ENCODE peak calls at places on chromosomes 13 and 19, in five cellular contexts. R is neuronal stem cell, U is fibroblast of mammary gland, I is stomach, C is left ventricle myocardium inferior. O is an unnamed sample.

GRCh38 chr19:1853295-1854031 is 5.2 kb upstream of the REXO1 start:
- DNase-seq in R (no peak), U (peak; percentile 76), I (peak; percentile 90), C (peak; percentile 79), O (peak; percentile 88)

GRCh38 chr19:52066258-52066866 is 17.7 kb upstream of the ZNF432 start:
- DNase-seq in R (no peak), U (no peak), I (no peak), C (no peak), O (no peak)

GRCh38 chr13:51246411-51247298 is 24.5 kb downstream of the FAM124A start:
- DNase-seq in R (no peak), U (no peak), I (no peak), C (peak; percentile 69), O (no peak)

GRCh38 chr13:48233886-48234488 is 981 bp downstream of the ITM2B start:
- DNase-seq in R (no peak), U (peak; percentile 72), I (no peak), C (no peak), O (peak; percentile 46)

GRCh38 chr13:31913459-31913858 is 118.1 kb upstream of the FRY start:
- DNase-seq in R (no peak), U (peak; percentile 22), I (no peak), C (no peak), O (no peak)

GRCh38 chr13:44093607-44094583 is 214.2 kb downstream of the LACC1 start:
- DNase-seq in R (no peak), U (no peak), I (no peak), C (no peak), O (peak; percentile 64)

GRCh38 chr13:91397595-91397994 is 826 bp upstream of the GPC5 start:
- DNase-seq in R (no peak), U (no peak), I (no peak), C (no peak), O (no peak)

GRCh38 chr19:991174-991931 is 7.2 kb downstream of the WDR18 start:
- DNase-seq in R (no peak), U (peak; percentile 54), I (no peak), C (no peak), O (no peak)

GRCh38 chr13:112857914-112858490 is 111.0 kb upstream of the MCF2L start:
- DNase-seq in R (no peak), U (no peak), I (no peak), C (no peak), O (no peak)

GRCh38 chr13:20721454-20722357 is 18.2 kb downstream of the IL17D start:
- DNase-seq in R (no peak), U (peak; percentile 64), I (peak; percentile 56), C (peak; percentile 55), O (peak; percentile 57)

GRCh38 chr19:1455336-1456120 is 5.6 kb downstream of the APC2 start:
- DNase-seq in R (no peak), U (peak; percentile 69), I (peak; percentile 67), C (no peak), O (peak; percentile 46)

GRCh38 chr13:51728972-51729371 is 75.0 kb downstream of the DHRS12 start:
- DNase-seq in R (no peak), U (peak; percentile 94), I (no peak), C (no peak), O (no peak)

GRCh38 chr13:32284927-32285632 is 30.1 kb downstream of the ZAR1L start:
- DNase-seq in R (peak; percentile 11), U (peak; percentile 84), I (peak; percentile 47), C (no peak), O (no peak)

GRCh38 chr19:46546194-46546896 is 50.7 kb upstream of the PNMA8B start:
- DNase-seq in R (no peak), U (peak; percentile 48), I (peak; percentile 60), C (no peak), O (peak; percentile 86)

GRCh38 chr19:40688294-40688693 is 2.2 kb downstream of the NUMBL start:
- DNase-seq in R (no peak), U (no peak), I (no peak), C (no peak), O (no peak)

GRCh38 chr13:89688908-89689307 is 1658.6 kb upstream of the MIR17HG start:
- DNase-seq in R (no peak), U (no peak), I (no peak), C (peak; percentile 34), O (no peak)

GRCh38 chr13:24267801-24268200 is 41.6 kb upstream of the C1QTNF9 start:
- DNase-seq in R (no peak), U (no peak), I (no peak), C (no peak), O (no peak)

GRCh38 chr13:74191036-74191809 is 57.0 kb upstream of the KLF12 start:
- DNase-seq in R (peak; percentile 9), U (no peak), I (no peak), C (no peak), O (no peak)

GRCh38 chr13:31595568-31595967 is 143.8 kb upstream of the RXFP2 start:
- DNase-seq in R (no peak), U (peak; percentile 74), I (no peak), C (no peak), O (no peak)

GRCh38 chr13:27678306-27679040 is 56.8 kb downstream of the POLR1D start:
- DNase-seq in R (no peak), U (no peak), I (peak; percentile 60), C (no peak), O (no peak)

GRCh38 chr19:11281336-11282049 is 14.5 kb upstream of the TSPAN16 start:
- DNase-seq in R (no peak), U (no peak), I (no peak), C (no peak), O (no peak)
- H3K4me3 ChIP-seq in R (no peak overlapping the region), U (no peak overlapping the region), I (no peak overlapping the region), C (no peak overlapping the region), O (no peak overlapping the region)

GRCh38 chr19:53960886-53961285 is 1.9 kb upstream of the CACNG8 start:
- DNase-seq in R (no peak), U (no peak), I (no peak), C (no peak), O (no peak)

GRCh38 chr19:53960187-53960586 is 2.5 kb upstream of the CACNG8 start:
- DNase-seq in R (no peak), U (no peak), I (no peak), C (no peak), O (no peak)

GRCh38 chr19:53965091-53965490 is 2.4 kb downstream of the CACNG8 start:
- DNase-seq in R (no peak), U (no peak), I (no peak), C (no peak), O (no peak)

GRCh38 chr19:53961523-53962345 is 1.0 kb upstream of the CACNG8 start:
- DNase-seq in R (no peak), U (no peak), I (no peak), C (no peak), O (no peak)

DNA sequence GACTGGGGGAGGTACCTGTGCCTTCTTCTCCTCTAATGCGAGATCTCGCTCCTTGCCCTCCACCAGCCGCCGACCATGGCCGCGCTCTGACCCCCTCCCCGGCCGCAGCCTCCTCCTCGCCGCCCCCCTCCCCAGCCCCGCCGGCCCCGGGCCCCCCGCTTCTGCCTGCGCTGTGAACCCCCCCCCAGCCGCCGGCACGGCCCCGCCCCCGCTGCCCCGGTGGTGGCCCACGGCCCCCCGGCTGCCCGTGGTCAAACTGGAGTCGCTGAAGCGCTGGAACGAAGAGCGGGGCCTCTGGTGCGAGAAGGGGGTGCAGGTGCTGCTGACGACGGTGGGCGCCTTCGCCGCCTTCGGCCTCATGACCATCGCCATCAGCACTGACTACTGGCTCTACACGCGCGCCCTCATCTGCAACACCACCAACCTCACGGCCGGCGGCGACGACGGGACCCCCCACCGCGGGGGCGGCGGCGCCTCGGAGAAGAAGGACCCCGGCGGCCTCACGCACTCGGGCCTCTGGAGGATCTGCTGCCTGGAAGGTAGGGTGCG is at the start of gene CACNG8:
- DNase-seq in R (no peak), U (no peak), I (no peak), C (no peak), O (no peak)
- H3K4me3 ChIP-seq in R (peak within 1 kb of the TSS; percentile 64), U (no peak within 1 kb of the TSS), I (no peak within 1 kb of the TSS), C (no peak within 1 kb of the TSS), O (no peak within 1 kb of the TSS)

GRCh38 chr19:31470952-31471351 is 121.7 kb upstream of the TSHZ3 start:
- DNase-seq in R (no peak), U (no peak), I (no peak), C (no peak), O (no peak)
- H3K4me3 ChIP-seq in R (no peak overlapping the region), U (no peak overlapping the region), I (no peak overlapping the region), C (no peak overlapping the region), O (no peak overlapping the region)

GRCh38 chr19:3771906-3772450 is at the start of gene RAX2:
- DNase-seq in R (no peak), U (no peak), I (no peak), C (no peak), O (no peak)

GRCh38 chr19:3771033-3771905 is 759 bp downstream of the RAX2 start:
- DNase-seq in R (no peak), U (no peak), I (no peak), C (no peak), O (no peak)

GRCh38 chr19:3769494-3769893 is 2.5 kb downstream of the RAX2 start:
- DNase-seq in R (no peak), U (no peak), I (no peak), C (no peak), O (no peak)

GRCh38 chr19:3768748-3769099 is 3.3 kb downstream of the RAX2 start:
- DNase-seq in R (no peak), U (no peak), I (no peak), C (no peak), O (no peak)

GRCh38 chr19:3770136-3771032 is 1.6 kb downstream of the RAX2 start:
- DNase-seq in R (no peak), U (no peak), I (no peak), C (no peak), O (no peak)
- H3K4me3 ChIP-seq in R (no peak overlapping the region), U (no peak overlapping the region), I (no peak overlapping the region), C (no peak overlapping the region), O (no peak overlapping the region)

GRCh38 chr19:12484011-12484370 is 625 bp downstream of the ZNF709 start:
- DNase-seq in R (peak; percentile 15), U (no peak), I (no peak), C (no peak), O (no peak)

GRCh38 chr19:12484371-12485322 is at the start of gene ZNF709:
- DNase-seq in R (peak; percentile 96), U (peak; percentile 75), I (peak; percentile 92), C (peak; percentile 91), O (peak; percentile 95)

GRCh38 chr19:12482505-12482886 is 2.1 kb downstream of the ZNF709 start:
- DNase-seq in R (no peak), U (no peak), I (no peak), C (no peak), O (no peak)

GRCh38 chr19:12481781-12482504 is 2.7 kb downstream of the ZNF709 start:
- DNase-seq in R (no peak), U (no peak), I (no peak), C (no peak), O (no peak)

DNA sequence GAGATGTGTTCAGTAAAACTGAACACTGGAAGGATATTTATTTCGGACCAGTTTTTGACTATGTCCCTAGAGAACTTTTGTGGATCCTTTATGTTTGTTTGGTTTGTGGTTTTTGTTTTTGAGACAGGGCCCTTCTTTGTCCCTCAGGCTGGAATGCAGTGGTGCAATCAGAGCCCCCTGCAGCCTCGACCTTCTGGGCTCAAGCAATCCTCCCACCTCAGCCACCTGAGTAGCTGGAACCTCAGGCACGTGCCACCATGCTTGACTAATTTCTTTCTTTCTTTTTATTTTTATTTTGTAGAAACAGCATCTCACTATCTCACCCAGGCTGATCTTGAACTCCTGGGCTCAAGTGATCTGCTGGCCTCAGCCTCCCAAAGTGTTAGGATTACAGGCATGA is 955 bp upstream of the ZNF709 start:
- DNase-seq in R (no peak), U (no peak), I (no peak), C (no peak), O (no peak)
- H3K4me3 ChIP-seq in R (no peak overlapping the region), U (no peak overlapping the region), I (no peak overlapping the region), C (peak overlapping the region; percentile 84), O (no peak overlapping the region)

O was measured in hepatocyte.